ENCODE peak calls at places on chromosomes 1 and 21, in nine cellular contexts. C is NCI-H1092; Y is activated naive CD8-positive, alpha-beta T cell treated with anti-CD3 and anti-CD28 coated beads, Interleukin-2, amount 50 U/mL, for 24 hours; Z is stimulated activated CD8-positive, alpha-beta memory T cell treated with anti-CD3 and anti-CD28 coated beads, Interleukin-15, amount 100 ng/mL, for 24 hours; Q is mucosa of descending colon; J is activated T-cell treated with anti-CD3 and anti-CD28 coated beads for 1 hour; V is Panc1; F is stimulated activated naive B cell treated with anti-CD40 and anti-IgM and Interleukin-4, amounts not matched to agents 10 μg/mL and 1 μg/mL and 100 μg/mL, for 72 hours; R is AG08395. I is an unnamed sample.

GRCh38 chr21:37117204-37117603 is 44.1 kb downstream of the TTC3 start:
- DNase-seq in R (no peak), F (no peak), C (no peak), V (no peak), Z (no peak), Y (no peak), Q (no peak), J (no peak), I (no peak)

GRCh38 chr1:23114424-23115079 is 54.1 kb downstream of the LUZP1 start:
- DNase-seq in Z (no peak), V (no peak), Y (no peak), Q (no peak), R (no peak), J (no peak), C (no peak), F (no peak), I (no peak)

GRCh38 chr1:208335386-208335785 is 91.2 kb upstream of the PLXNA2 start:
- DNase-seq in V (no peak), R (no peak), F (no peak), J (no peak), Z (no peak), C (no peak), Q (no peak), Y (no peak), I (no peak)

GRCh38 chr1:225896937-225897549 is 8.1 kb upstream of the LEFTY1 start:
- DNase-seq in Z (no peak), R (no peak), Q (peak), C (no peak), F (peak), J (peak), Y (peak), V (no peak), I (no peak)

GRCh38 chr1:172283766-172284165 is 136.7 kb upstream of the C1orf105 start:
- DNase-seq in J (no peak), Z (no peak), R (no peak), F (no peak), Y (no peak), V (no peak), Q (no peak), C (no peak), I (no peak)

GRCh38 chr1:17952506-17952905 is 155.1 kb upstream of the IGSF21 start:
- DNase-seq in V (no peak), R (no peak), Z (no peak), J (no peak), F (no peak), Q (no peak), C (no peak), Y (no peak), I (no peak)

GRCh38 chr1:157170677-157171515 is 32.7 kb upstream of the ETV3 start:
- DNase-seq in R (no peak), Q (peak), J (peak), F (peak), C (peak), Y (peak), V (no peak), Z (no peak), I (peak)

GRCh38 chr21:22352088-22352487 is 1353.9 kb downstream of the NCAM2 start:
- DNase-seq in F (no peak), J (no peak), C (no peak), R (no peak), Z (no peak), Y (no peak), V (no peak), Q (no peak), I (no peak)

GRCh38 chr1:203381151-203381751 is 30.3 kb upstream of the FMOD start:
- DNase-seq in F (peak), Q (no peak), C (no peak), V (no peak), Z (no peak), R (no peak), J (no peak), Y (no peak), I (no peak)

GRCh38 chr1:231310391-231310934 is 27.2 kb downstream of the EXOC8 start:
- DNase-seq in R (no peak), V (no peak), Z (no peak), Y (no peak), F (no peak), Q (no peak), C (no peak), J (no peak), I (no peak)

I was measured in erythroblast.